ENCODE peak calls at places on chromosomes 13 and 19, in four cellular contexts. One of them, this sample, is unnamed.

GRCh38 chr19:45577111-45577905 is 7.3 kb downstream of the OPA3 start:
- DNase-seq in choroid plexus epithelial cell: peak
- DNase-seq in foreskin fibroblast: peak
- DNase-seq in brain microvascular endothelial cell: peak
- DNase-seq in this sample: peak

GRCh38 chr19:44598355-44598754 is 15.0 kb upstream of the IGSF23 start:
- DNase-seq in foreskin fibroblast: no peak
- DNase-seq in brain microvascular endothelial cell: no peak
- DNase-seq in choroid plexus epithelial cell: no peak
- DNase-seq in this sample: no peak

GRCh38 chr19:5436101-5436947 is 18.9 kb upstream of the ZNRF4 start:
- DNase-seq in foreskin fibroblast: peak
- DNase-seq in choroid plexus epithelial cell: peak
- DNase-seq in brain microvascular endothelial cell: peak
- DNase-seq in this sample: peak

GRCh38 chr19:49554701-49555181 is 25.6 kb downstream of the NOSIP start:
- DNase-seq in foreskin fibroblast: no peak
- DNase-seq in choroid plexus epithelial cell: no peak
- DNase-seq in brain microvascular endothelial cell: no peak
- DNase-seq in this sample: no peak

GRCh38 chr19:39202998-39203355 is 1.1 kb downstream of the SYCN start:
- DNase-seq in foreskin fibroblast: no peak
- DNase-seq in brain microvascular endothelial cell: no peak
- DNase-seq in choroid plexus epithelial cell: no peak
- DNase-seq in this sample: no peak

GRCh38 chr13:44713793-44714469 is 137.8 kb upstream of the TSC22D1 start:
- DNase-seq in foreskin fibroblast: peak
- DNase-seq in brain microvascular endothelial cell: peak
- DNase-seq in choroid plexus epithelial cell: peak
- DNase-seq in this sample: peak

GRCh38 chr19:47428177-47428894 is 9.0 kb upstream of the MEIS3 start:
- DNase-seq in brain microvascular endothelial cell: peak
- DNase-seq in foreskin fibroblast: peak
- DNase-seq in choroid plexus epithelial cell: peak
- DNase-seq in this sample: peak

GRCh38 chr19:47049307-47049700 is 880 bp upstream of the TMEM160 start:
- DNase-seq in foreskin fibroblast: peak
- DNase-seq in choroid plexus epithelial cell: peak
- DNase-seq in brain microvascular endothelial cell: peak
- DNase-seq in this sample: peak

GRCh38 chr13:101655435-101655834 is 203.0 kb downstream of the ITGBL1 start:
- DNase-seq in brain microvascular endothelial cell: no peak
- DNase-seq in choroid plexus epithelial cell: no peak
- DNase-seq in foreskin fibroblast: no peak
- DNase-seq in this sample: no peak

GRCh38 chr19:6765738-6766356 is 1.4 kb downstream of the SH2D3A start:
- DNase-seq in choroid plexus epithelial cell: no peak
- DNase-seq in foreskin fibroblast: no peak
- DNase-seq in brain microvascular endothelial cell: no peak
- DNase-seq in this sample: no peak

GRCh38 chr19:4197625-4198466 is 15.4 kb downstream of the ANKRD24 start:
- DNase-seq in brain microvascular endothelial cell: no peak
- DNase-seq in choroid plexus epithelial cell: no peak
- DNase-seq in foreskin fibroblast: no peak
- DNase-seq in this sample: peak

GRCh38 chr19:16018801-16019551 is 57.3 kb upstream of the TPM4 start:
- DNase-seq in choroid plexus epithelial cell: no peak
- DNase-seq in brain microvascular endothelial cell: no peak
- DNase-seq in foreskin fibroblast: no peak
- DNase-seq in this sample: no peak

GRCh38 chr13:101258071-101258470 is 158.2 kb downstream of the NALCN start:
- DNase-seq in foreskin fibroblast: peak
- DNase-seq in brain microvascular endothelial cell: peak
- DNase-seq in choroid plexus epithelial cell: peak
- DNase-seq in this sample: peak

GRCh38 chr13:105139380-105140285 is 1395.8 kb downstream of the EFNB2 start:
- DNase-seq in brain microvascular endothelial cell: peak
- DNase-seq in foreskin fibroblast: no peak
- DNase-seq in choroid plexus epithelial cell: peak
- DNase-seq in this sample: peak

GRCh38 chr19:17766543-17767131 is 15.4 kb downstream of the FCHO1 start:
- DNase-seq in foreskin fibroblast: peak
- DNase-seq in brain microvascular endothelial cell: peak
- DNase-seq in choroid plexus epithelial cell: peak
- DNase-seq in this sample: peak

GRCh38 chr13:76799696-76800095 is 86.5 kb downstream of the KCTD12 start:
- DNase-seq in choroid plexus epithelial cell: peak
- DNase-seq in foreskin fibroblast: no peak
- DNase-seq in brain microvascular endothelial cell: no peak
- DNase-seq in this sample: no peak

GRCh38 chr13:66009241-66009640 is 1220.9 kb downstream of the PCDH9 start:
- DNase-seq in foreskin fibroblast: no peak
- DNase-seq in brain microvascular endothelial cell: no peak
- DNase-seq in choroid plexus epithelial cell: no peak
- DNase-seq in this sample: no peak

GRCh38 chr19:22030680-22031079 is 19.9 kb upstream of the ZNF208 start:
- DNase-seq in brain microvascular endothelial cell: no peak
- DNase-seq in choroid plexus epithelial cell: no peak
- DNase-seq in foreskin fibroblast: no peak
- DNase-seq in this sample: no peak

GRCh38 chr19:15911599-15912237 is 13.8 kb upstream of the CYP4F2 start:
- DNase-seq in brain microvascular endothelial cell: no peak
- DNase-seq in foreskin fibroblast: no peak
- DNase-seq in choroid plexus epithelial cell: no peak
- DNase-seq in this sample: no peak

GRCh38 chr19:18809149-18809978 is 18.3 kb upstream of the COMP start:
- DNase-seq in choroid plexus epithelial cell: peak
- DNase-seq in brain microvascular endothelial cell: peak
- DNase-seq in foreskin fibroblast: peak
- DNase-seq in this sample: peak

GRCh38 chr19:3544054-3544376 is 5.0 kb downstream of the TEKTIP1 start:
- DNase-seq in brain microvascular endothelial cell: no peak
- DNase-seq in choroid plexus epithelial cell: no peak
- DNase-seq in foreskin fibroblast: no peak
- DNase-seq in this sample: no peak

GRCh38 chr13:20174656-20175405 is 14.0 kb upstream of the GJA3 start:
- DNase-seq in choroid plexus epithelial cell: peak
- DNase-seq in brain microvascular endothelial cell: peak
- DNase-seq in foreskin fibroblast: peak
- DNase-seq in this sample: peak

GRCh38 chr13:79352107-79352506 is 53.9 kb downstream of the RBM26 start:
- DNase-seq in brain microvascular endothelial cell: peak
- DNase-seq in foreskin fibroblast: no peak
- DNase-seq in choroid plexus epithelial cell: no peak
- DNase-seq in this sample: no peak

GRCh38 chr19:5665781-5666513 is 14.4 kb downstream of the MICOS13 start:
- DNase-seq in choroid plexus epithelial cell: peak
- DNase-seq in brain microvascular endothelial cell: peak
- DNase-seq in foreskin fibroblast: peak
- DNase-seq in this sample: peak

GRCh38 chr13:70755411-70755810 is 647.2 kb upstream of the KLHL1 start:
- DNase-seq in choroid plexus epithelial cell: no peak
- DNase-seq in brain microvascular endothelial cell: no peak
- DNase-seq in foreskin fibroblast: no peak
- DNase-seq in this sample: no peak

GRCh38 chr13:27360562-27360961 is 63.9 kb upstream of the GTF3A start:
- DNase-seq in foreskin fibroblast: no peak
- DNase-seq in brain microvascular endothelial cell: no peak
- DNase-seq in choroid plexus epithelial cell: no peak
- DNase-seq in this sample: no peak

GRCh38 chr19:31253816-31254551 is 95.3 kb downstream of the TSHZ3 start:
- DNase-seq in foreskin fibroblast: no peak
- DNase-seq in choroid plexus epithelial cell: peak
- DNase-seq in brain microvascular endothelial cell: no peak
- DNase-seq in this sample: no peak

GRCh38 chr19:34265221-34265650 is 10.9 kb downstream of the GARRE1 start:
- DNase-seq in foreskin fibroblast: no peak
- DNase-seq in choroid plexus epithelial cell: no peak
- DNase-seq in brain microvascular endothelial cell: no peak
- DNase-seq in this sample: no peak

GRCh38 chr13:25847145-25847544 is 204.7 kb downstream of the SHISA2 start:
- DNase-seq in brain microvascular endothelial cell: no peak
- DNase-seq in foreskin fibroblast: no peak
- DNase-seq in choroid plexus epithelial cell: no peak
- DNase-seq in this sample: no peak

GRCh38 chr19:2507109-2507508 is 31.2 kb downstream of the GADD45B start:
- DNase-seq in choroid plexus epithelial cell: peak
- DNase-seq in brain microvascular endothelial cell: peak
- DNase-seq in foreskin fibroblast: peak
- DNase-seq in this sample: peak

GRCh38 chr13:85266331-85266730 is 532.9 kb downstream of the SLITRK6 start:
- DNase-seq in foreskin fibroblast: peak
- DNase-seq in choroid plexus epithelial cell: peak
- DNase-seq in brain microvascular endothelial cell: no peak
- DNase-seq in this sample: no peak

GRCh38 chr19:52297601-52298358 is 811 bp downstream of the ZNF480 start:
- DNase-seq in brain microvascular endothelial cell: no peak
- DNase-seq in foreskin fibroblast: peak
- DNase-seq in choroid plexus epithelial cell: no peak
- DNase-seq in this sample: no peak

GRCh38 chr19:52291781-52292180 is 5.2 kb upstream of the ZNF480 start:
- DNase-seq in brain microvascular endothelial cell: no peak
- DNase-seq in foreskin fibroblast: no peak
- DNase-seq in choroid plexus epithelial cell: no peak
- DNase-seq in this sample: no peak

GRCh38 chr19:52296400-52296772 is 583 bp upstream of the ZNF480 start:
- DNase-seq in brain microvascular endothelial cell: no peak
- DNase-seq in foreskin fibroblast: no peak
- DNase-seq in choroid plexus epithelial cell: no peak
- DNase-seq in this sample: no peak

DNA sequence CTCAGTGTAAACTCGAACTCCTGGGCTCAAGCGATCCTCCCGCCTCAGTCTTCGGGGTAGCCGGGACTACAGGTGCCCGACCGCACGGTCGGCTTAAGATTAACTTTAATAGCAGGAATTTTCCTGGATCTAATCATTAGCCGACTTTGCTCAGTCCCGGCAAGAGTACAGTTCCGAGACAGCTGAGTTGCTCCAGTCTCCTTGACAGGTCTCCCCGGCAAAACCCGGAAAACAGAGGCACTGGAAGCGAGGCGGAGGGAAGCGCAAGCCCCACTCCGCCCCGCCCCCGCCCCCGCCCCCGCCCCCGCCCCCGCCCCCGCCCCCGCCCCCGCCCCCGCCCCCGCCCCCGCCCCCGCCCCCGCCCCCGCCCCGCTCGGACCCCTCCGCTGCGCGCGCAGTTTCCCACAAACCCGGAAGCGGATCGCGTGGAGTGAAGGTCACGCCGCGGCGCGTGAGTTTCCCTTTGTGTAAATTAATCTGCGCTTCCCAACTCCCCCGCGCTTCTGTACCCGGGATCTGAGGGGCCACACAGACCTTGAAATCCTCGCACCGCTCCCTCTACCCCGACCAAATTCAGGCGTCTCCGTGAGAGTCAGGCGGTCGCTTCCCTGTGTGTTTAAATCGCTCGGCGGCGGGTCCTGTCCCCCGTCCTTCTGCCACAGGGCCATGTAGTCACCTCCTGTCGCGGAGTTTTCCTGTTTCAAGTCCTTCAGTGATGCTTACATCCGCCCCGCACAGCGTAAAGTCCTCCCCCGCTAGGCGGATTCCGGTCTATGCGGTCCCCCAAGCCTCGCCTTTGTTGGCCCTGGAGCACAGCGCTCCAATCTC is at the start of gene ZNF480:
- DNase-seq in brain microvascular endothelial cell: peak
- DNase-seq in choroid plexus epithelial cell: peak
- DNase-seq in foreskin fibroblast: peak
- DNase-seq in this sample: peak
- TF ChIP-seq CTCF in brain microvascular endothelial cell: peak
- TF ChIP-seq CTCF in choroid plexus epithelial cell: peak
- TF ChIP-seq CTCF in foreskin fibroblast: no peak
- TF ChIP-seq CTCF in this sample: no peak

DNA sequence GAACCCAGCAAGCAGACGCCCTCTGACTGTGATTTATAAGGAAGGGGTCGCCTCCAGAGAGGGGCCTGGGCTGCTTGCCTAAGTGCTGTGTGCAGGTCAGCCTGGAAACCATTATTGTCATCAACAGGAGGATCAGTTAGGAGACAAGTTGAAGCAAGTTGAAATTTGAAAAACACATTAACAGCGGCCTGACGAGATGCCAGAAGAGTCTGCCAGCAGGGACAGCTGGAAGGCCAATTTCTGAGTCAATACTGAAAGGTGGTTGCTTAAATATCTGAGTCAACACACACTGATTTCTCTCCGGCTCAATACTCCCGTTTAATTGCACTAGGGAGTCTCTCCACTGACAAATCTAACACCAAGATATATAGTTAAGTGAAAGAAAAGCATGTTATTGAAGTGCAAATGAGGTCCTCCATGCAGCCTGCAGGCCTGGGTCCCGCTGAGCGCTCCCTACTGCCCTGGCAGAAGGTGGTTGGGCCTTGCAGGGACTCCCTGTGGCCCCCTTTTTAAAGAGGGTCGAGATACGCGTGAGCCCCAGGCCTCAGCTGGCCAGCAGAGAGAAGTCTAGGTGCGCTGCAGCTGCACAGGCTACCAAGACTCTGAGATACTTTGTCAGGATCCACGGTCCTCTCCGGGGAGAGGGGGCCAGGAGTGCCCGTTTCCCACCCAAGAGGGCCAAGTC is 91.1 kb downstream of the RNASEH2B start:
- DNase-seq in foreskin fibroblast: peak
- DNase-seq in choroid plexus epithelial cell: peak
- DNase-seq in brain microvascular endothelial cell: no peak
- DNase-seq in this sample: peak
- H3K4me3 ChIP-seq in foreskin fibroblast: no peak
- H3K4me3 ChIP-seq in choroid plexus epithelial cell: no peak
- H3K4me3 ChIP-seq in brain microvascular endothelial cell: no peak
- H3K4me3 ChIP-seq in this sample: no peak

GRCh38 chr19:12163841-12164240 is 945 bp downstream of the ZNF136 start:
- DNase-seq in brain microvascular endothelial cell: no peak
- DNase-seq in choroid plexus epithelial cell: peak
- DNase-seq in foreskin fibroblast: peak
- DNase-seq in this sample: peak
- TF ChIP-seq CTCF in brain microvascular endothelial cell: no peak
- TF ChIP-seq CTCF in choroid plexus epithelial cell: no peak
- TF ChIP-seq CTCF in foreskin fibroblast: no peak
- TF ChIP-seq CTCF in this sample: no peak

GRCh38 chr19:11890634-11891033 is 3.1 kb downstream of the ZNF69 start:
- DNase-seq in foreskin fibroblast: no peak
- DNase-seq in choroid plexus epithelial cell: no peak
- DNase-seq in brain microvascular endothelial cell: no peak
- DNase-seq in this sample: no peak

GRCh38 chr19:11887618-11888531 is at the start of gene ZNF69:
- DNase-seq in choroid plexus epithelial cell: peak
- DNase-seq in foreskin fibroblast: peak
- DNase-seq in brain microvascular endothelial cell: peak
- DNase-seq in this sample: peak

GRCh38 chr19:11881151-11881800 is 6.3 kb upstream of the ZNF69 start:
- DNase-seq in choroid plexus epithelial cell: peak
- DNase-seq in brain microvascular endothelial cell: peak
- DNase-seq in foreskin fibroblast: peak
- DNase-seq in this sample: peak

DNA sequence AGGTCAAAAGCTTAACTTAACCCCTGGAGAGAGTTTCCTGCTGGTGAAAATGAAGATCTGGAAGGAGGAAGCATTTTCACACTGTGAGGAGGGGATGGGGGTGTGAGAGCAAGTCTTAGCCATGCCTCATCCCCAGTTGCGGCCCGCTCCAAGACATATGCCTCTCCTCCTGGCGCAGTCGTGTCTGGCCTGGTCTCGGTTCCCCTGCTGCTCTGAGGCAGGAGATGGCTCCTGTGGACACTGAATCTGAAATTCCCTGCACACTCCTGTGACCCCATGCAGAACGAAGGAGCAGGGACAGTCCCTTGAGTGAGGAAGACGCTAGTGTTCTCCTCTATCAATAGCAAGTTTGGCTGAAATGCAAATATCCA is 350 bp upstream of the ZNF69 start:
- DNase-seq in brain microvascular endothelial cell: no peak
- DNase-seq in choroid plexus epithelial cell: peak
- DNase-seq in foreskin fibroblast: no peak
- DNase-seq in this sample: peak
- H3K4me3 ChIP-seq in brain microvascular endothelial cell: peak
- H3K4me3 ChIP-seq in choroid plexus epithelial cell: peak
- H3K4me3 ChIP-seq in foreskin fibroblast: peak
- H3K4me3 ChIP-seq in this sample: peak

This sample was measured in AG10803.